ENCODE peak calls at places on chromosomes 4 and X, in five cellular contexts. One of them, this sample, is unnamed.
A peak's percentile ranks its signal among the peaks of the same experiment; 100 is the strongest.

GRCh38 chr4:113878718-113879117 is 100.7 kb downstream of the ARSJ start:
- DNase-seq in HTR-8/SVneo: peak; percentile 14
- DNase-seq in GM13976: no peak
- DNase-seq in fibroblast of lung: peak; percentile 78
- DNase-seq in endothelial cell: peak; percentile 69
- DNase-seq in this sample: peak; percentile 75

GRCh38 chr4:176902710-176903323 is 110.1 kb upstream of the VEGFC start:
- DNase-seq in GM13976: peak; percentile 48
- DNase-seq in fibroblast of lung: peak; percentile 95
- DNase-seq in endothelial cell: no peak
- DNase-seq in HTR-8/SVneo: peak; percentile 39
- DNase-seq in this sample: peak; percentile 43

GRCh38 chr4:52250124-52250523 is 199.0 kb downstream of the SPATA18 start:
- DNase-seq in HTR-8/SVneo: no peak
- DNase-seq in fibroblast of lung: no peak
- DNase-seq in GM13976: no peak
- DNase-seq in endothelial cell: no peak
- DNase-seq in this sample: no peak

GRCh38 chr4:138953962-138954371 is 61.6 kb upstream of the NOCT start:
- DNase-seq in HTR-8/SVneo: peak; percentile 53
- DNase-seq in endothelial cell: no peak
- DNase-seq in fibroblast of lung: peak; percentile 98
- DNase-seq in GM13976: no peak
- DNase-seq in this sample: peak; percentile 1

GRCh38 chr4:181272427-181272826 is 970.8 kb upstream of the TENM3 start:
- DNase-seq in endothelial cell: no peak
- DNase-seq in HTR-8/SVneo: no peak
- DNase-seq in fibroblast of lung: no peak
- DNase-seq in GM13976: no peak
- DNase-seq in this sample: no peak

GRCh38 chrX:149937881-149938426 is 337 bp downstream of the EOLA2 start:
- DNase-seq in HTR-8/SVneo: no peak
- DNase-seq in fibroblast of lung: peak; percentile 11
- DNase-seq in endothelial cell: peak; percentile 5
- DNase-seq in GM13976: no peak
- DNase-seq in this sample: peak; percentile 0

GRCh38 chrX:105636667-105637066 is 185.7 kb upstream of the NRK start:
- DNase-seq in GM13976: no peak
- DNase-seq in HTR-8/SVneo: no peak
- DNase-seq in endothelial cell: no peak
- DNase-seq in fibroblast of lung: no peak
- DNase-seq in this sample: no peak

GRCh38 chr4:141350122-141350904 is 129.6 kb downstream of the ZNF330 start:
- DNase-seq in fibroblast of lung: peak; percentile 90
- DNase-seq in GM13976: no peak
- DNase-seq in HTR-8/SVneo: peak; percentile 59
- DNase-seq in endothelial cell: no peak
- DNase-seq in this sample: peak; percentile 83

GRCh38 chr4:125988464-125988863 is 673.7 kb downstream of the FAT4 start:
- DNase-seq in endothelial cell: no peak
- DNase-seq in GM13976: no peak
- DNase-seq in HTR-8/SVneo: no peak
- DNase-seq in fibroblast of lung: no peak
- DNase-seq in this sample: no peak

GRCh38 chr4:123587983-123588494 is 191.4 kb downstream of the SPRY1 start:
- DNase-seq in endothelial cell: no peak
- DNase-seq in fibroblast of lung: peak; percentile 58
- DNase-seq in GM13976: no peak
- DNase-seq in HTR-8/SVneo: peak; percentile 70
- DNase-seq in this sample: no peak

GRCh38 chrX:134936542-134936941 is 54.2 kb upstream of the SMIM10 start:
- DNase-seq in fibroblast of lung: peak; percentile 92
- DNase-seq in HTR-8/SVneo: no peak
- DNase-seq in endothelial cell: no peak
- DNase-seq in GM13976: no peak
- DNase-seq in this sample: no peak

GRCh38 chr4:177441061-177441802 is 1.0 kb downstream of the AGA start:
- DNase-seq in HTR-8/SVneo: no peak
- DNase-seq in endothelial cell: no peak
- DNase-seq in GM13976: peak; percentile 26
- DNase-seq in fibroblast of lung: peak; percentile 45
- DNase-seq in this sample: peak; percentile 10

GRCh38 chrX:6226646-6227444 is 1.8 kb downstream of the NLGN4X start:
- DNase-seq in HTR-8/SVneo: no peak
- DNase-seq in fibroblast of lung: peak; percentile 11
- DNase-seq in endothelial cell: peak; percentile 31
- DNase-seq in GM13976: peak; percentile 8
- DNase-seq in this sample: no peak

GRCh38 chr4:42761804-42762203 is 104.9 kb upstream of the ATP8A1 start:
- DNase-seq in GM13976: no peak
- DNase-seq in fibroblast of lung: no peak
- DNase-seq in endothelial cell: no peak
- DNase-seq in HTR-8/SVneo: no peak
- DNase-seq in this sample: no peak

GRCh38 chr4:56506110-56506705 is 617 bp downstream of the ARL9 start:
- DNase-seq in endothelial cell: peak; percentile 8
- DNase-seq in GM13976: peak; percentile 23
- DNase-seq in fibroblast of lung: peak; percentile 21
- DNase-seq in HTR-8/SVneo: no peak
- DNase-seq in this sample: no peak